ENCODE peak calls at places on chromosome 14, in five cellular contexts. F is tibial artery, Q is keratinocyte, U is HCT116, V is mucosa of descending colon. B is an unnamed sample.

GRCh38 chr14:74888164-74889158 is 6.7 kb downstream of the DLST start:
- DNase-seq in V (no peak), F (no peak), Q (no peak), U (peak; percentile 4), B (no peak)

GRCh38 chr14:106605548-106606448 is 1079.4 kb downstream of the TMEM121 start:
- DNase-seq in V (peak; percentile 76), Q (no peak), U (no peak), F (no peak), B (no peak)

GRCh38 chr14:95761436-95761835 is 47.5 kb upstream of the TCL1A start:
- DNase-seq in Q (no peak), V (no peak), U (no peak), F (no peak), B (no peak)

GRCh38 chr14:26191123-26191522 is 406.7 kb downstream of the NOVA1 start:
- DNase-seq in F (no peak), V (no peak), U (no peak), Q (no peak), B (no peak)

GRCh38 chr14:53842938-53843337 is 113.7 kb downstream of the BMP4 start:
- DNase-seq in U (no peak), Q (no peak), F (no peak), V (no peak), B (no peak)

GRCh38 chr14:99534863-99535262 is 53.7 kb downstream of the CCNK start:
- DNase-seq in Q (no peak), F (no peak), V (no peak), U (no peak), B (no peak)

GRCh38 chr14:69571879-69572633 is 2.6 kb downstream of the CCDC177 start:
- DNase-seq in Q (no peak), U (no peak), F (no peak), V (no peak), B (no peak)

GRCh38 chr14:65926504-65926903 is 514.0 kb downstream of the FUT8 start:
- DNase-seq in Q (no peak), U (no peak), V (no peak), F (no peak), B (no peak)

GRCh38 chr14:21840765-21841164 is 167.1 kb upstream of the OR4E1 start:
- DNase-seq in F (no peak), U (peak; percentile 24), Q (no peak), V (no peak), B (no peak)

GRCh38 chr14:67571275-67571990 is 28.6 kb downstream of the PIGH start:
- DNase-seq in F (peak; percentile 70), Q (no peak), V (no peak), U (peak; percentile 26), B (peak; percentile 76)

GRCh38 chr14:23545740-23546411 is 5.7 kb downstream of the ZFHX2 start:
- DNase-seq in Q (no peak), F (no peak), V (no peak), U (no peak), B (no peak)

GRCh38 chr14:96631030-96631429 is 128.8 kb downstream of the PAPOLA start:
- DNase-seq in U (no peak), Q (no peak), F (peak; percentile 46), V (no peak), B (no peak)

GRCh38 chr14:84409435-84409834 is 1120.5 kb upstream of the FLRT2 start:
- DNase-seq in V (no peak), F (no peak), U (no peak), Q (no peak), B (no peak)

GRCh38 chr14:67900188-67900587 is 80.6 kb downstream of the RAD51B start:
- DNase-seq in Q (no peak), F (no peak), U (no peak), V (no peak), B (no peak)

GRCh38 chr14:63853831-63854293 is 1.1 kb downstream of the SYNE2 start:
- DNase-seq in F (peak; percentile 75), V (peak; percentile 76), U (no peak), Q (peak; percentile 75), B (peak; percentile 63)

GRCh38 chr14:99531221-99532096 is 50.2 kb downstream of the CCNK start:
- DNase-seq in Q (no peak), U (no peak), V (no peak), F (no peak), B (no peak)

GRCh38 chr14:73241481-73242165 is 4.3 kb downstream of the PAPLN start:
- DNase-seq in F (no peak), U (no peak), V (peak; percentile 41), Q (no peak), B (peak; percentile 30)

GRCh38 chr14:83607682-83608081 is 1922.3 kb upstream of the FLRT2 start:
- DNase-seq in U (no peak), F (no peak), V (no peak), Q (no peak), B (no peak)

GRCh38 chr14:89386214-89386886 is 30.7 kb downstream of the FOXN3 start:
- DNase-seq in F (no peak), Q (no peak), V (no peak), U (no peak), B (no peak)
- H3K4me1 ChIP-seq in F (peaks cover 22% of the 10 kb centered on the region), Q (no peaks in the 10 kb centered on the region), V (peaks cover 13% of the 10 kb centered on the region), U (no peaks in the 10 kb centered on the region), B (peaks cover 4% of the 10 kb centered on the region)

GRCh38 chr14:60861545-60862147 is 119.2 kb downstream of the TRMT5 start:
- DNase-seq in F (no peak), U (no peak), V (no peak), Q (no peak), B (no peak)
- H3K4me3 ChIP-seq in F (no peak overlapping the region), U (no peak overlapping the region), V (no peak overlapping the region), Q (no peak overlapping the region), B (no peak overlapping the region)

DNA sequence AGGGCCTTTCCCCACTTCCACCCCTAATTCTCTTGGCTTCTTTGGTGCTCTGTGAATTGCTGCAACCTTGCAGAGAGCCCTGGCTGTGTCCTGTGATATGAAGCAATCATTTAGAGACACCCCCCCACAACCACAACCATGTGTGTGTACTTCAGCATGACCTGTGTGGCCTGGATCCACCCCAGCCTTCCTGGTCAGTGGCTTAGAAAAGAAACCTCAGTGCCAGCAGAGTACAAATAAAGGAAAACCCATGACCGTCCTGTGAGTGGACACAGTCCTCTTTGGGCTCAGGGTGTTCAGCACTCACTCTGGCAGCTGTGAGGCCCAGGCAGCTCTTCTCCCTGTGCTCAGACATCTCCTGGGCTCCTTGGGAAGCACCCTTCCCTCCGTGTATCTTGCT is 206.6 kb upstream of the DIO3 start:
- DNase-seq in F (no peak), U (no peak), Q (no peak), V (no peak), B (peak; percentile 21)
- H3K9me3 ChIP-seq in F (peaks cover 15% of the 10 kb centered on the region), U (no peaks in the 10 kb centered on the region), Q (peaks cover 17% of the 10 kb centered on the region), V (no peaks in the 10 kb centered on the region), B (peaks cover 7% of the 10 kb centered on the region)

GRCh38 chr14:61559641-61560201 is 135.6 kb upstream of the HIF1A start:
- DNase-seq in Q (no peak), V (no peak), F (no peak), U (peak; percentile 71), B (no peak)

GRCh38 chr14:61562321-61563161 is 132.8 kb upstream of the HIF1A start:
- DNase-seq in F (no peak), Q (peak; percentile 99), V (no peak), U (peak; percentile 96), B (no peak)

GRCh38 chr14:61561657-61562276 is 133.5 kb upstream of the HIF1A start:
- DNase-seq in V (peak; percentile 82), U (peak; percentile 82), Q (peak; percentile 94), F (peak; percentile 89), B (peak; percentile 89)

GRCh38 chr14:61560323-61560722 is 135.0 kb upstream of the HIF1A start:
- DNase-seq in U (no peak), F (no peak), V (no peak), Q (no peak), B (no peak)

DNA sequence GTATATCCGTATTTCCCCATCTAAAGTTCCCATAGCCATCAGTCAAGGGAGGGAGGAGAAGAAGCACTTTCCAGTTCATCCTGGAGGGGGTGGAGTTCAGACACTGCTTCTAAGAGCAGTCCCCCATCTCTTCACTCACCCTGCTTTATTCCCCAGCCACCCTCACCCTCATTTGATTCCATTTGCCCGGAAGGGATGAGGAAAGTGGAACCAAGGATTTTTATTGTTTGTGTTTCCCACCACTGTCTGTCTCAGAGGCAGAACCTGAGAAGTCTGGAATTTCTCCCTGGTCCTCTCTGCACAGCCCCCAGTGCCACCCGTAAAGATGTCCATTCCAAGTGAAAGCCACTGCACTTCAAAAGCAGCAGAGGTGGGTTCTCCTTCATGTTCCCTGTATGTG is 134.2 kb upstream of the HIF1A start:
- DNase-seq in V (no peak), F (no peak), U (no peak), Q (no peak), B (no peak)
- H3K4me1 ChIP-seq in V (peaks cover 6% of the 10 kb centered on the region), F (peaks cover 21% of the 10 kb centered on the region), U (peaks cover 80% of the 10 kb centered on the region), Q (peaks cover 51% of the 10 kb centered on the region), B (no peaks in the 10 kb centered on the region)

DNA sequence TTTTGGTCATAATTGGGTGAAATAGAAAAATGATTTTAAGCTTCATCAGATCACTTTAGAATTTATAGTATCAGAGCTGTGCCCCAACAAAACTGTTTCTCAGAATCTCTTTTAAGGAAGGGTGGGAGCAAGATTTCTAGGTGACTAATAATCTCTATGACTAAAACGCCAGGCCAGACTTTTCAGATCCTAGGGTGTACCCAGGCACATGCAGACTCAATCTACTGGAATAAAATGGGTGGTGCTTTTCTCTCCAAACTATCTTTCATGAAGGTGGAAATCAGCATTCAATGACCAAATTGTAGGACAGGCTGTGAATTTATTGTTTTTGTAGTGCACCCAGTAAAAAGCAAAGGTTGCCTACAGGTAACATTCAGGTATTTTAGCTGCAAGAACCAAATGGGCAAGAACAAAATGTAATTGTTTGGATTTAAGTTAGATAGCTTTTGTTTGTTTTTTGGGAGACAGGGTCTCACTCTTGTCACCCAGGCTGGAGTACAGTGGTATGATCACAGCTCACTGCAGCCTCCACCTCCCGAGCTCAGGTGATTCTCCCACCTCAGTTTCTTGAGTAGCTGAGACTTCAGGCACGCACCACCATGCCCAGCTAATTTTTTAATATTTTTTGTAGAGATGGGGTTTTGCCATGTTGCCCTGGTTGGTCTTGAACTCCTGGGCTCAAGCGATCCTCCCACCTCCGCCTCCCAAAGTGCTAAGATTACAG is 49.5 kb downstream of the PPP2R5C start:
- DNase-seq in U (no peak), V (no peak), Q (no peak), F (no peak), B (no peak)
- H3K4me3 ChIP-seq in U (peak overlapping the region; percentile 75), V (no peak overlapping the region), Q (peak overlapping the region; percentile 77), F (peak overlapping the region; percentile 73), B (no peak overlapping the region)

GRCh38 chr14:29061702-29062101 is 295.1 kb downstream of the FOXG1 start:
- DNase-seq in Q (no peak), F (no peak), U (no peak), V (no peak), B (no peak)
- H3K9me3 ChIP-seq in Q (no peaks in the 10 kb centered on the region), F (no peaks in the 10 kb centered on the region), U (peaks cover 48% of the 10 kb centered on the region), V (peaks cover 15% of the 10 kb centered on the region), B (no peaks in the 10 kb centered on the region)

GRCh38 chr14:104152246-104152575 is 13.8 kb downstream of the KIF26A start:
- DNase-seq in F (no peak), V (no peak), U (no peak), Q (no peak), B (no peak)
- H3K4me1 ChIP-seq in F (peaks cover 5% of the 10 kb centered on the region), V (no peaks in the 10 kb centered on the region), U (peaks cover 11% of the 10 kb centered on the region), Q (no peaks in the 10 kb centered on the region), B (no peaks in the 10 kb centered on the region)